ENCODE peak calls at places on chromosomes 16 and 17, in eight cellular contexts. M, Q, Z, X, E, D, N and S are unnamed samples.

GRCh38 chr16:24700549-24701392 is 28.7 kb upstream of the TNRC6A start:
- DNase-seq in M (no peak), Q (peak), Z (peak), X (no peak), E (peak), D (peak), N (no peak), S (no peak)

GRCh38 chr16:27817038-27817437 is 246.5 kb downstream of the GSG1L start:
- DNase-seq in M (no peak), Q (no peak), Z (no peak), X (no peak), E (no peak), D (no peak), N (no peak), S (no peak)

GRCh38 chr17:70691150-70691549 is 521.8 kb downstream of the KCNJ2 start:
- DNase-seq in M (no peak), Q (no peak), Z (no peak), X (no peak), E (no peak), D (no peak), N (no peak), S (peak)

GRCh38 chr16:87897563-87898505 is 28.5 kb upstream of the SLC7A5 start:
- DNase-seq in M (no peak), Q (no peak), Z (no peak), X (no peak), E (no peak), D (no peak), N (no peak), S (no peak)

GRCh38 chr17:44363613-44364159 is at the start of gene FAM171A2:
- DNase-seq in M (peak), Q (peak), Z (peak), X (peak), E (no peak), D (no peak), N (no peak), S (peak)

GRCh38 chr16:683396-684066 is 603 bp downstream of the JMJD8 start:
- DNase-seq in M (no peak), Q (no peak), Z (no peak), X (no peak), E (no peak), D (no peak), N (no peak), S (peak)

GRCh38 chr16:8087597-8088279 is 502.6 kb downstream of the TMEM114 start:
- DNase-seq in M (no peak), Q (no peak), Z (no peak), X (no peak), E (no peak), D (no peak), N (no peak), S (peak)

GRCh38 chr17:77957215-77957868 is 1.2 kb upstream of the TNRC6C start:
- DNase-seq in M (peak), Q (no peak), Z (peak), X (no peak), E (no peak), D (no peak), N (no peak), S (no peak)

GRCh38 chr17:76577876-76578275 is 7.8 kb downstream of the ST6GALNAC2 start:
- DNase-seq in M (no peak), Q (no peak), Z (no peak), X (no peak), E (no peak), D (no peak), N (no peak), S (no peak)

GRCh38 chr17:15744885-15745284 is 12.8 kb downstream of the TBC1D26 start:
- DNase-seq in M (no peak), Q (peak), Z (peak), X (peak), E (peak), D (no peak), N (no peak), S (no peak)

GRCh38 chr16:75761111-75761510 is 34.8 kb upstream of the CPHXL start:
- DNase-seq in M (no peak), Q (no peak), Z (peak), X (no peak), E (no peak), D (no peak), N (no peak), S (no peak)